ENCODE peak calls at places on chromosomes 13 and 19, in four cellular contexts. N, O, V and W are unnamed samples.

GRCh38 chr13:109734002-109734785 is 52.2 kb downstream of the IRS2 start:
- DNase-seq in N (no peak), O (no peak), V (no peak), W (no peak)

GRCh38 chr19:45130888-45131615 is 29.7 kb downstream of the NKPD1 start:
- DNase-seq in N (no peak), O (no peak), V (no peak), W (no peak)

GRCh38 chr19:21321134-21321533 is 8.1 kb downstream of the ZNF708 start:
- DNase-seq in N (no peak), O (no peak), V (no peak), W (no peak)

GRCh38 chr13:21670006-21670882 is 629 bp upstream of the FGF9 start:
- DNase-seq in N (peak), O (no peak), V (no peak), W (peak)

GRCh38 chr19:17469092-17469370 is 1.3 kb upstream of the SLC27A1 start:
- DNase-seq in N (no peak), O (no peak), V (no peak), W (no peak)

GRCh38 chr19:12946092-12946845 is 607 bp downstream of the RAD23A start:
- DNase-seq in N (peak), O (no peak), V (peak), W (peak)

GRCh38 chr13:43239441-43239840 is 216.1 kb downstream of the DNAJC15 start:
- DNase-seq in N (no peak), O (no peak), V (no peak), W (no peak)

GRCh38 chr13:79481685-79482052 is 714 bp downstream of the NDFIP2 start:
- DNase-seq in N (no peak), O (no peak), V (no peak), W (peak)

GRCh38 chr13:92313382-92313781 is 913.2 kb upstream of the GPC6 start:
- DNase-seq in N (no peak), O (no peak), V (no peak), W (no peak)

GRCh38 chr13:83515267-83515666 is 367.0 kb downstream of the SLITRK1 start:
- DNase-seq in N (no peak), O (no peak), V (no peak), W (no peak)

GRCh38 chr19:24033962-24034342 is 53.0 kb upstream of the ZNF254 start:
- DNase-seq in N (peak), O (peak), V (peak), W (peak)

GRCh38 chr13:100154835-100155463 is 66.1 kb downstream of the PCCA start:
- DNase-seq in N (no peak), O (no peak), V (no peak), W (no peak)

GRCh38 chr13:77781804-77782203 is 84.3 kb downstream of the SLAIN1 start:
- DNase-seq in N (no peak), O (no peak), V (no peak), W (peak)

GRCh38 chr13:109330941-109331340 is 455.4 kb downstream of the IRS2 start:
- DNase-seq in N (no peak), O (no peak), V (no peak), W (no peak)

GRCh38 chr19:50794074-50794777 is 4.0 kb downstream of the ACP4 start:
- DNase-seq in N (no peak), O (no peak), V (no peak), W (peak)

GRCh38 chr13:62293081-62293480 is 877.4 kb upstream of the PCDH20 start:
- DNase-seq in N (no peak), O (no peak), V (no peak), W (no peak)

GRCh38 chr19:17058236-17058635 is 17.0 kb downstream of the HAUS8 start:
- DNase-seq in N (no peak), O (no peak), V (no peak), W (no peak)

GRCh38 chr13:47478985-47479384 is 522.1 kb downstream of the SUCLA2 start:
- DNase-seq in N (no peak), O (no peak), V (no peak), W (no peak)

GRCh38 chr19:18650048-18650435 is 13.2 kb downstream of the KLHL26 start:
- DNase-seq in N (peak), O (no peak), V (no peak), W (no peak)

GRCh38 chr19:23914402-23915286 is at the start of gene ZNF726:
- DNase-seq in N (peak), O (peak), V (peak), W (peak)

GRCh38 chr13:94483970-94484369 is 4.5 kb upstream of the DCT start:
- DNase-seq in N (no peak), O (no peak), V (no peak), W (no peak)